ENCODE peak calls at places on chromosomes 3 and 15, in eight cellular contexts. One of them, this sample, is unnamed.

GRCh38 chr3:127811717-127812116 is 10.6 kb downstream of the MGLL start:
- DNase-seq in IMR-90: no peak
- DNase-seq in cardiac muscle cell: no peak
- DNase-seq in AG04450: no peak
- DNase-seq in HCT116: no peak
- DNase-seq in GM23248: no peak
- DNase-seq in sigmoid colon: no peak
- DNase-seq in pancreas: no peak
- DNase-seq in this sample: no peak

GRCh38 chr3:53794597-53794996 is 51.6 kb downstream of the CHDH start:
- DNase-seq in IMR-90: peak; percentile 49
- DNase-seq in cardiac muscle cell: no peak
- DNase-seq in AG04450: no peak
- DNase-seq in HCT116: no peak
- DNase-seq in GM23248: peak; percentile 79
- DNase-seq in sigmoid colon: no peak
- DNase-seq in pancreas: no peak
- DNase-seq in this sample: no peak

GRCh38 chr15:89670985-89671560 is 8.1 kb downstream of the PLIN1 start:
- DNase-seq in IMR-90: no peak
- DNase-seq in cardiac muscle cell: no peak
- DNase-seq in AG04450: no peak
- DNase-seq in HCT116: no peak
- DNase-seq in GM23248: no peak
- DNase-seq in sigmoid colon: no peak
- DNase-seq in pancreas: no peak
- DNase-seq in this sample: no peak

GRCh38 chr15:70267879-70268278 is 170.2 kb upstream of the TLE3 start:
- DNase-seq in IMR-90: peak; percentile 15
- DNase-seq in cardiac muscle cell: peak; percentile 53
- DNase-seq in AG04450: no peak
- DNase-seq in HCT116: no peak
- DNase-seq in GM23248: peak; percentile 69
- DNase-seq in sigmoid colon: no peak
- DNase-seq in pancreas: no peak
- DNase-seq in this sample: no peak

GRCh38 chr15:79041598-79042175 is 48.9 kb downstream of the RASGRF1 start:
- DNase-seq in IMR-90: no peak
- DNase-seq in cardiac muscle cell: no peak
- DNase-seq in AG04450: no peak
- DNase-seq in HCT116: no peak
- DNase-seq in GM23248: no peak
- DNase-seq in sigmoid colon: no peak
- DNase-seq in pancreas: no peak
- DNase-seq in this sample: no peak

GRCh38 chr3:187929115-187929828 is 184.0 kb upstream of the BCL6 start:
- DNase-seq in IMR-90: no peak
- DNase-seq in cardiac muscle cell: no peak
- DNase-seq in AG04450: no peak
- DNase-seq in HCT116: no peak
- DNase-seq in GM23248: no peak
- DNase-seq in sigmoid colon: no peak
- DNase-seq in pancreas: no peak
- DNase-seq in this sample: no peak

GRCh38 chr3:72694398-72694797 is 153.8 kb downstream of the SHQ1 start:
- DNase-seq in IMR-90: peak; percentile 6
- DNase-seq in cardiac muscle cell: peak; percentile 85
- DNase-seq in AG04450: no peak
- DNase-seq in HCT116: no peak
- DNase-seq in GM23248: peak; percentile 50
- DNase-seq in sigmoid colon: no peak
- DNase-seq in pancreas: no peak
- DNase-seq in this sample: no peak

GRCh38 chr3:133756716-133757694 is 10.8 kb downstream of the TF start:
- DNase-seq in IMR-90: no peak
- DNase-seq in cardiac muscle cell: no peak
- DNase-seq in AG04450: no peak
- DNase-seq in HCT116: no peak
- DNase-seq in GM23248: no peak
- DNase-seq in sigmoid colon: no peak
- DNase-seq in pancreas: no peak
- DNase-seq in this sample: no peak

GRCh38 chr3:79167651-79168416 is 600.0 kb downstream of the ROBO1 start:
- DNase-seq in IMR-90: peak; percentile 97
- DNase-seq in cardiac muscle cell: peak; percentile 97
- DNase-seq in AG04450: peak; percentile 86
- DNase-seq in HCT116: no peak
- DNase-seq in GM23248: peak; percentile 97
- DNase-seq in sigmoid colon: peak; percentile 64
- DNase-seq in pancreas: no peak
- DNase-seq in this sample: no peak

GRCh38 chr3:19576343-19576742 is 357.7 kb downstream of the EFHB start:
- DNase-seq in IMR-90: no peak
- DNase-seq in cardiac muscle cell: no peak
- DNase-seq in AG04450: no peak
- DNase-seq in HCT116: no peak
- DNase-seq in GM23248: no peak
- DNase-seq in sigmoid colon: no peak
- DNase-seq in pancreas: no peak
- DNase-seq in this sample: no peak
- H3K9me3 ChIP-seq in IMR-90: peaks cover 9% of the 10 kb centered on the region
- H3K9me3 ChIP-seq in cardiac muscle cell: no peaks in the 10 kb centered on the region
- H3K9me3 ChIP-seq in AG04450: peaks cover 5% of the 10 kb centered on the region
- H3K9me3 ChIP-seq in HCT116: peaks cover 7% of the 10 kb centered on the region
- H3K9me3 ChIP-seq in GM23248: no peaks in the 10 kb centered on the region
- H3K9me3 ChIP-seq in sigmoid colon: no peaks in the 10 kb centered on the region
- H3K9me3 ChIP-seq in pancreas: no peaks in the 10 kb centered on the region
- H3K9me3 ChIP-seq in this sample: no peaks in the 10 kb centered on the region

DNA sequence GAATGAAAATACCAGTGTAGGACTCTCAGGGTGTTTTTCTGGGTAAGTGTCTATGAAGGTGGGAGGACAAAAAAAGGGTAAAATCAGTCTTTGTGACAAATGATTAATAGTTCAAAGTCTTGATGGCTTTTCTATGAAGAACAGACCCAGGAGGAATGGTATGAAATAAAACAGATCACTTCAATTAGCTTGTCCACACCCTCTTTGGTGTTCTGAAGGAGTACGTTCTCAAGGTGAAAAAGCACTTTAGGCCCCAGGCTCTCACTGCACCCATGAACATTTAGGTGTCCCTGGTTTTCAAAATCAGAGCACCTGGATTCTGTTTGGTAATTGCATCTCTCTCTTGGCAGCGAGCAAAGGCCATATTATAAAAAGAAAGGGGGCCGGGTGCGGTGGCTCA is 383.6 kb upstream of the NR2F2 start:
- DNase-seq in IMR-90: no peak
- DNase-seq in cardiac muscle cell: no peak
- DNase-seq in AG04450: no peak
- DNase-seq in HCT116: no peak
- DNase-seq in GM23248: no peak
- DNase-seq in sigmoid colon: no peak
- DNase-seq in pancreas: no peak
- DNase-seq in this sample: no peak
- H3K9me3 ChIP-seq in IMR-90: peaks cover 2% of the 10 kb centered on the region
- H3K9me3 ChIP-seq in cardiac muscle cell: no peaks in the 10 kb centered on the region
- H3K9me3 ChIP-seq in AG04450: no peaks in the 10 kb centered on the region
- H3K9me3 ChIP-seq in HCT116: no peaks in the 10 kb centered on the region
- H3K9me3 ChIP-seq in GM23248: no peaks in the 10 kb centered on the region
- H3K9me3 ChIP-seq in sigmoid colon: no peaks in the 10 kb centered on the region
- H3K9me3 ChIP-seq in pancreas: no peaks in the 10 kb centered on the region
- H3K9me3 ChIP-seq in this sample: no peaks in the 10 kb centered on the region

GRCh38 chr15:25176616-25176923 is 221.8 kb downstream of the SNRPN start:
- DNase-seq in IMR-90: no peak
- DNase-seq in cardiac muscle cell: no peak
- DNase-seq in AG04450: no peak
- DNase-seq in HCT116: no peak
- DNase-seq in GM23248: no peak
- DNase-seq in sigmoid colon: peak; percentile 53
- DNase-seq in pancreas: peak; percentile 19
- DNase-seq in this sample: no peak

GRCh38 chr15:25176991-25177954 is 222.5 kb downstream of the SNRPN start:
- DNase-seq in IMR-90: no peak
- DNase-seq in cardiac muscle cell: no peak
- DNase-seq in AG04450: no peak
- DNase-seq in HCT116: no peak
- DNase-seq in GM23248: no peak
- DNase-seq in sigmoid colon: peak; percentile 58
- DNase-seq in pancreas: peak; percentile 46
- DNase-seq in this sample: no peak

GRCh38 chr15:25175033-25175788 is 220.4 kb downstream of the SNRPN start:
- DNase-seq in IMR-90: no peak
- DNase-seq in cardiac muscle cell: no peak
- DNase-seq in AG04450: no peak
- DNase-seq in HCT116: no peak
- DNase-seq in GM23248: no peak
- DNase-seq in sigmoid colon: no peak
- DNase-seq in pancreas: peak; percentile 42
- DNase-seq in this sample: no peak

GRCh38 chr15:25177955-25178801 is 223.4 kb downstream of the SNRPN start:
- DNase-seq in IMR-90: no peak
- DNase-seq in cardiac muscle cell: no peak
- DNase-seq in AG04450: no peak
- DNase-seq in HCT116: no peak
- DNase-seq in GM23248: no peak
- DNase-seq in sigmoid colon: peak; percentile 45
- DNase-seq in pancreas: peak; percentile 47
- DNase-seq in this sample: no peak

DNA sequence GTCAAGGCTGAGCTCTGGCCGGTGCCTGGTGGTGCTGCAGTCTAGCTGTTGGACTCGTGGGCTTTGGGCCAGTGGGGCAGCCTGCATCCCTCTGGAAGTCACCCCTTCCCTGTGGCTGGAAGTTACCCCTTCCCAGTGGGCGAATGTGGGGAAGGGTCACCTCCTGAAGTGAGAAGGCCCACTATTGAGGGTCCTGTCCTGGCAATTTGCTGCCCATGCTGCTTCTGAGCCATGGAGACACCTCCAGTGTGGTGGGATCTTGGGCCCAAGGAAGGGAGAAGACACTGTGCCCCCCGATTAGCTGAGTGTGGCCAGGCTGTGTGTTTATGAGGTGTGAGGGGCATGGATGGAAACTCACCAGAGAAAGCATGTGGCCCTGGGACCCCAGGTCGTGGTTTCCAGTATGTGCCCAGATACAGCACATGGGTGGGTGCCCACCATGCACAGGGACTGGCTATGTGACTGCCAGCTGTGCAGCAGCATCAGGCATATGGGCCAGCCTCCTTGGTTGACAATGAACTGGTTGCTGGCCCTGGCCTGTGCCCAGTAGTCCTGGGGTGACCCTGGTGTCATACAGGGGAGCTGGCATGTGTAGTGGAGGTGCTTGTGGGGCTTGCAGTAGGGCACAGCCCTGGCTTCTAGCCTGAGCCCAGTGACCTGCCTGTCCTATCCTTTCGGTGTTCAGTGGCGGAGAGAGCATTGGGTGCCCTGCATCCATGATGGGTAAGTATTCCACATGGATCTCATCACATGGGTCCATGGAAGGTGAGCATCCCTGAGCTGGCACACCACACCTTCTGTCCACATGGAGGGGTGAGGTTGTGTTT is 221.2 kb downstream of the SNRPN start:
- DNase-seq in IMR-90: no peak
- DNase-seq in cardiac muscle cell: no peak
- DNase-seq in AG04450: no peak
- DNase-seq in HCT116: no peak
- DNase-seq in GM23248: no peak
- DNase-seq in sigmoid colon: no peak
- DNase-seq in pancreas: peak; percentile 37
- DNase-seq in this sample: no peak
- H3K9me3 ChIP-seq in IMR-90: peaks cover 74% of the 10 kb centered on the region
- H3K9me3 ChIP-seq in cardiac muscle cell: no peaks in the 10 kb centered on the region
- H3K9me3 ChIP-seq in AG04450: peaks cover 88% of the 10 kb centered on the region
- H3K9me3 ChIP-seq in HCT116: peaks cover 5% of the 10 kb centered on the region
- H3K9me3 ChIP-seq in GM23248: no peaks in the 10 kb centered on the region
- H3K9me3 ChIP-seq in sigmoid colon: peaks cover 6% of the 10 kb centered on the region
- H3K9me3 ChIP-seq in pancreas: no peaks in the 10 kb centered on the region
- H3K9me3 ChIP-seq in this sample: peaks cover 26% of the 10 kb centered on the region

DNA sequence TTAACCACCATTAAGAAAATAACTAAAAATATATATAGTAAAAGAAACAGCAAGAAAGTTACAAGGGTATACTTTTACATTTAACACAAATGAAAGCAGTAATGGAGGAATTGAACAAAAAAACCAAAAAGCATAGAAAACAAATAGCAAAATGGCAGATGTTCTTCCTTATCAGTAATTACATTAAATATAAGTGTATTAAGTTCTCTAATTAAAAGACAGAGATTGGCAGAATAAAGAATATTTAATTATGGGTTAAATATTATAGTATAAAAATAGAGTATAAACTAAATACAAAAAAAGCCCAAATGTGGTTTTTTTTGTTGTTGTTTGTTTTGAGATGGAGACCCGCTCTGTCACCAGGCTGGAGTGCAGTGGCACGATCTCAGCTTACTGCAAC is 20.5 kb downstream of the EHHADH start:
- DNase-seq in IMR-90: no peak
- DNase-seq in cardiac muscle cell: no peak
- DNase-seq in AG04450: no peak
- DNase-seq in HCT116: no peak
- DNase-seq in GM23248: no peak
- DNase-seq in sigmoid colon: no peak
- DNase-seq in pancreas: no peak
- DNase-seq in this sample: no peak
- H3K9me3 ChIP-seq in IMR-90: peaks cover 4% of the 10 kb centered on the region
- H3K9me3 ChIP-seq in cardiac muscle cell: no peaks in the 10 kb centered on the region
- H3K9me3 ChIP-seq in AG04450: no peaks in the 10 kb centered on the region
- H3K9me3 ChIP-seq in HCT116: peaks cover 17% of the 10 kb centered on the region
- H3K9me3 ChIP-seq in GM23248: peaks cover 7% of the 10 kb centered on the region
- H3K9me3 ChIP-seq in sigmoid colon: no peaks in the 10 kb centered on the region
- H3K9me3 ChIP-seq in pancreas: no peaks in the 10 kb centered on the region
- H3K9me3 ChIP-seq in this sample: no peaks in the 10 kb centered on the region